ENCODE peak calls at places on chromosomes 4 and X, in five cellular contexts. L is SK-N-SH, M is endothelial cell of umbilical vein, P is stomach, B is HCT116. O is an unnamed sample.
A peak's percentile ranks its signal among the peaks of the same experiment; 100 is the strongest.

GRCh38 chr4:6355052-6355451 is 85.4 kb downstream of the WFS1 start:
- DNase-seq in L (no peak), M (peak; percentile 36), P (no peak), B (no peak), O (no peak)

GRCh38 chr4:72208421-72209075 is 176.7 kb downstream of the NPFFR2 start:
- DNase-seq in L (no peak), M (no peak), P (no peak), B (no peak), O (no peak)

GRCh38 chr4:41455215-41455614 is 82.7 kb upstream of the LIMCH1 start:
- DNase-seq in L (no peak), M (no peak), P (no peak), B (no peak), O (no peak)

GRCh38 chrX:253451-254297 is 27.5 kb upstream of the PLCXD1 start:
- DNase-seq in L (no peak), M (peak; percentile 0), P (peak; percentile 24), B (no peak), O (no peak)

GRCh38 chr4:80184791-80185756 is 12.2 kb upstream of the PRDM8 start:
- DNase-seq in L (no peak), M (no peak), P (no peak), B (no peak), O (peak; percentile 21)

GRCh38 chrX:10231461-10231860 is 74.7 kb downstream of the CLCN4 start:
- DNase-seq in L (no peak), M (no peak), P (no peak), B (no peak), O (no peak)

GRCh38 chrX:154732421-154733071 is 18.3 kb downstream of the GAB3 start:
- DNase-seq in L (no peak), M (peak; percentile 52), P (no peak), B (no peak), O (no peak)

GRCh38 chr4:53476232-53477037 is 99.0 kb downstream of the FIP1L1 start:
- DNase-seq in L (no peak), M (no peak), P (no peak), B (no peak), O (no peak)

GRCh38 chr4:185424905-185425599 is 712 bp downstream of the UFSP2 start:
- DNase-seq in L (no peak), M (no peak), P (no peak), B (no peak), O (no peak)

GRCh38 chr4:125314676-125315570 is at the start of gene FAT4:
- DNase-seq in L (peak; percentile 89), M (peak; percentile 99), P (peak; percentile 86), B (peak; percentile 85), O (peak; percentile 82)

GRCh38 chr4:120156115-120156718 is 89.6 kb upstream of the MAD2L1 start:
- DNase-seq in L (peak; percentile 1), M (peak; percentile 79), P (no peak), B (peak; percentile 83), O (no peak)

GRCh38 chrX:81280148-81280547 is 78.2 kb downstream of the SH3BGRL start:
- DNase-seq in L (no peak), M (no peak), P (no peak), B (no peak), O (no peak)

GRCh38 chrX:35339796-35340195 is 397.2 kb downstream of the FAM47B start:
- DNase-seq in L (no peak), M (no peak), P (no peak), B (no peak), O (no peak)

GRCh38 chr4:89254847-89255246 is 52.8 kb downstream of the GPRIN3 start:
- DNase-seq in L (peak; percentile 36), M (peak; percentile 29), P (peak; percentile 40), B (peak; percentile 37), O (peak; percentile 40)

GRCh38 chr4:36209941-36210663 is 34.2 kb downstream of the ARAP2 start:
- DNase-seq in L (no peak), M (no peak), P (no peak), B (no peak), O (no peak)

GRCh38 chr4:81648576-81649272 is 177.0 kb upstream of the RASGEF1B start:
- DNase-seq in L (no peak), M (no peak), P (no peak), B (no peak), O (peak; percentile 15)
- H3K4me1 ChIP-seq in L (no peaks in the 10 kb centered on the region), M (no peaks in the 10 kb centered on the region), P (no peaks in the 10 kb centered on the region), B (no peaks in the 10 kb centered on the region), O (no peaks in the 10 kb centered on the region)

GRCh38 chr4:142378179-142378578 is 467.9 kb downstream of the INPP4B start:
- DNase-seq in L (no peak), M (no peak), P (no peak), B (no peak), O (no peak)
- TF ChIP-seq POLR2AphosphoS5 in L (no peak), M (no peak), P (no peak), B (no peak), O (no peak)

GRCh38 chr4:121696641-121697461 is at the start of gene ANXA5:
- DNase-seq in L (peak; percentile 93), M (peak; percentile 88), P (peak; percentile 90), B (peak; percentile 59), O (peak; percentile 91)
- TF ChIP-seq CTCF in L (peak; percentile 49), M (peak; percentile 49), P (no peak), B (peak; percentile 34), O (no peak)

GRCh38 chr4:8224596-8225289 is 25.7 kb downstream of the SH3TC1 start:
- DNase-seq in L (no peak), M (no peak), P (no peak), B (no peak), O (no peak)

GRCh38 chr4:8221985-8222384 is 22.9 kb downstream of the SH3TC1 start:
- DNase-seq in L (no peak), M (no peak), P (no peak), B (no peak), O (no peak)

GRCh38 chr4:8220661-8221446 is 21.8 kb downstream of the SH3TC1 start:
- DNase-seq in L (no peak), M (no peak), P (no peak), B (no peak), O (no peak)

GRCh38 chr4:8221476-8221875 is 22.4 kb downstream of the SH3TC1 start:
- DNase-seq in L (peak; percentile 80), M (no peak), P (no peak), B (no peak), O (no peak)

GRCh38 chr4:8222609-8223391 is 23.7 kb downstream of the SH3TC1 start:
- DNase-seq in L (peak; percentile 72), M (no peak), P (no peak), B (no peak), O (no peak)
- H3K4me1 ChIP-seq in L (peaks cover 27% of the 10 kb centered on the region), M (no peaks in the 10 kb centered on the region), P (peaks cover 13% of the 10 kb centered on the region), B (no peaks in the 10 kb centered on the region), O (no peaks in the 10 kb centered on the region)

GRCh38 chr4:107719927-107720722 is at the start of gene PAPSS1:
- DNase-seq in L (peak; percentile 96), M (peak; percentile 99), P (peak; percentile 99), B (peak; percentile 95), O (peak; percentile 99)
- TF ChIP-seq POLR2AphosphoS5 in L (peak; percentile 83), M (no peak), P (peak; percentile 70), B (peak; percentile 84), O (peak; percentile 89)

O was measured in transverse colon.